ENCODE peak calls at places on chromosomes 4 and X, in four cellular contexts. P is uterus; U is tibial artery; K is CD8-positive, alpha-beta memory T cell. H is an unnamed sample. For H3K27me3, H3K36me3 and H3K4me1, the result is how much of the 10 kb centered on the place peaks cover.

GRCh38 chr4:3201718-3202702 is 46.9 kb upstream of the MSANTD1 start:
- DNase-seq in P (no peak), U (peak), K (peak), H (no peak)

GRCh38 chrX:39677585-39677984 is 420.2 kb downstream of the BCOR start:
- DNase-seq in P (no peak), U (no peak), K (no peak), H (no peak)

GRCh38 chr4:101065346-101065745 is 282.0 kb downstream of the PPP3CA start:
- DNase-seq in P (no peak), U (no peak), K (no peak), H (no peak)

GRCh38 chrX:124488412-124489161 is 142.2 kb downstream of the SH2D1A start:
- DNase-seq in P (no peak), U (no peak), K (no peak), H (no peak)

GRCh38 chrX:49165901-49166881 is 3.6 kb downstream of the MAGIX start:
- DNase-seq in P (peak), U (peak), K (peak), H (peak)

GRCh38 chr4:53605783-53606182 is 14.5 kb upstream of the LNX1 start:
- DNase-seq in P (no peak), U (no peak), K (no peak), H (no peak)

GRCh38 chr4:12036450-12036849 is 607.8 kb upstream of the HS3ST1 start:
- DNase-seq in P (no peak), U (no peak), K (no peak), H (no peak)

GRCh38 chr4:31016322-31017061 is 296.3 kb downstream of the PCDH7 start:
- DNase-seq in P (no peak), U (no peak), K (no peak), H (no peak)

GRCh38 chr4:111849726-111850284 is 295.4 kb upstream of the FAM241A start:
- DNase-seq in P (no peak), U (no peak), K (no peak), H (no peak)

GRCh38 chr4:113013746-113014145 is 35.7 kb upstream of the ANK2 start:
- DNase-seq in P (no peak), U (no peak), K (no peak), H (peak)

DNA sequence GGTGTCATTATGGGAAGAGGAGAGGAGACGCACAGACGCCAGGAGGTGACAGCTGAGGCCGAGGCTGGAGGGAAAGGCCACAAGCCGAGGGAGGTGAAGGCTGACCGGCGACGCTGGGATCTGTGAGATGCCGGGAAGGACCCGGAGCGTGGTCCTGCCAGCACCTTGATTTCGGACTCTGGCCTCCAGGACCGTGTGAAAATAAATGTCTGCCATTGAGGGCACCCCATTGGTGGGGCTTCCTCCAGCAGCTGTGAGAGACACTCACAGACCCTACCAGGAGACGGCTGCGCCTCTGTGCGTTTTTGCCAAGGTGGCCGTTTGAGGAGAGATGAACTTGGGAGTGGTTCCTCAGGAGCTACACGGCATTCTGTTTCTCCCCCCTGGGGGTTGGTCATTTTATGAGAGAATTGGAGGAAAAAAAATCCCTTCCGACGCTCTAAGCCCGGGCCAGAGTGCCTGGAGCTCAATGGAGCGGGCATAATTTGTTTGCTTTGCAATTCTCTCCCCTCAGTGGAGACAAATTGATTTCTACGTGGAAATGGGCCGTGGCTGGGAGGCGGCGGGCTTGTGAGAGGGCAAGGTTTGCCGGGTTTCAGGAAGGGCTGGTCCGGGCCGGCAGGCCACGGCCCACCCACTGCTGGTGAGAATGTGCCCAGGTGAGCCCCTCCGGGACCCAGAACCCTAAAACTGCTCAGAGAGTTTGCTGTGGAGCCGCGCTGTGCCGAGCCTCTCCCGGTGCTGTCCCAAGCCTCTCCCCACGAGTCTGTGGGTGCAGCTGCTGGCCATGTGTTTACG is 53.9 kb downstream of the CPZ start:
- DNase-seq in P (peak), U (peak), K (no peak), H (no peak)
- H3K27me3 ChIP-seq in P (under half), U (under half), K (under half), H (under half)

GRCh38 chr4:67535280-67535840 is 9.9 kb downstream of the CENPC start:
- DNase-seq in P (no peak), U (no peak), K (no peak), H (no peak)
- H3K36me3 ChIP-seq in P (under half), U (under half), K (under half), H (half or more)

GRCh38 chr4:168883513-168883912 is 126.5 kb downstream of the CBR4 start:
- DNase-seq in P (no peak), U (no peak), K (no peak), H (peak)
- H3K4me1 ChIP-seq in P (under half), U (half or more), K (under half), H (half or more)

GRCh38 chrX:139191746-139192385 is 338.7 kb upstream of the F9 start:
- DNase-seq in P (no peak), U (no peak), K (no peak), H (no peak)

GRCh38 chrX:139196890-139197289 is 333.6 kb upstream of the F9 start:
- DNase-seq in P (no peak), U (no peak), K (no peak), H (no peak)

GRCh38 chrX:139198936-139199335 is 331.6 kb upstream of the F9 start:
- DNase-seq in P (no peak), U (no peak), K (no peak), H (no peak)

GRCh38 chrX:139192386-139192961 is 338.1 kb upstream of the F9 start:
- DNase-seq in P (no peak), U (no peak), K (no peak), H (no peak)

DNA sequence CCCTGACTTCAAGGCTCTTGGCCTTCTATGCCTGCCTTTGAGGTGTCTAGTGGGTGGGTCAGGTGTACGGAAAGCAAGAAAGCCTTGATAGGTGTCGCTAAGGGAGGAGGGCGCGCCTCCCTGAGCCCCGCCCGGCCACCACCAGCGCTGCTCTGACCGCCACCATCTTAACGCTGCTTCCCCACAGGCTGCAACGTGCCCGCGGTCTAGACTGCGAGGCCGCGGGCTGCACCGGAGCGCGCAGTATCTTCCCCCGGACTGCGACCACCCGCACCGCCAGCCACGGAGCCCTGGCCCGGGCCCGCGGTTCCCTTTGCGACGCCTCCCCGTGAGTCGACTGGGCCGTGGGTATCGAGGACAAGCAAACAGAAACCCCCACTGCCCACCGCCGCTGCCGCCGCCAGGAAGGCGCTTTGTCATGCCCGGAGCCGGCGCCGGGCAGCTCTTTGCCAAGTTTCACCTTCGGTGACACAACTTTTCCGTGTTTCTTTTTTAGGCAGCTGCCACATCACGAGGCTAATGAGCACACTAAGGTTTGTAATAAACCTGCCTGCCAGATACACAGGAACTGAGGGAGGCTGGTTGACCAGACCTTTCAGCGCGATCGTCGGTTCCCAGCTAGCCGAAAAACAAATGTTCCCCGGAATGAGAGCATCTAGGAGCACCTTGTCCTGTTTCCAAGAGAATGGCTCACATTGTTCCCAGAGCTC is 335.8 kb upstream of the F9 start:
- DNase-seq in P (no peak), U (no peak), K (no peak), H (no peak)
- H3K27me3 ChIP-seq in P (under half), U (under half), K (under half), H (under half)